ENCODE peak calls at places on chromosomes 13 and 19, in ten cellular contexts. R is left ventricle myocardium superior; B is left kidney; T is NCI-H2029 treated with DMSO at 0.1 percent for 48 hours; J is activated T-cell treated with anti-CD3 and anti-CD28 coated beads, Interleukin-2, amount 50 U/mL, for 72 hours; V is suprapubic skin; W is HT1080; P is anterior cingulate cortex; F is amniotic epithelial cell; A is Caki2. S is an unnamed sample.

GRCh38 chr19:19544257-19545127 is 6.4 kb downstream of the CILP2 start:
- DNase-seq in R (no peak), B (no peak), T (no peak), J (no peak), V (no peak), W (no peak), P (no peak), F (no peak), A (no peak), S (no peak)

GRCh38 chr13:100835695-100836094 is 161.1 kb upstream of the TMTC4 start:
- DNase-seq in R (no peak), B (no peak), T (no peak), J (no peak), V (no peak), W (peak; percentile 47), P (no peak), F (no peak), A (no peak), S (no peak)

GRCh38 chr13:20721454-20722357 is 18.2 kb downstream of the IL17D start:
- DNase-seq in R (peak; percentile 64), B (peak; percentile 80), T (no peak), J (peak; percentile 33), V (peak; percentile 77), W (no peak), P (no peak), F (peak; percentile 58), A (no peak), S (peak; percentile 26)

GRCh38 chr13:112777637-112778406 is 88.0 kb downstream of the ATP11A start:
- DNase-seq in R (no peak), B (no peak), T (no peak), J (no peak), V (peak; percentile 72), W (no peak), P (no peak), F (peak; percentile 13), A (no peak), S (no peak)

GRCh38 chr13:113209880-113210421 is 538 bp downstream of the CUL4A start:
- DNase-seq in R (peak; percentile 67), B (peak; percentile 83), T (no peak), J (peak; percentile 73), V (peak; percentile 88), W (peak; percentile 46), P (peak; percentile 33), F (peak; percentile 55), A (peak; percentile 52), S (peak; percentile 79)

GRCh38 chr19:39805120-39805519 is 26.5 kb downstream of the LEUTX start:
- DNase-seq in R (peak; percentile 53), B (no peak), T (no peak), J (no peak), V (no peak), W (peak; percentile 6), P (no peak), F (no peak), A (no peak), S (no peak)

GRCh38 chr13:44576396-44577235 is 486 bp upstream of the TSC22D1 start:
- DNase-seq in R (peak; percentile 52), B (no peak), T (no peak), J (peak; percentile 37), V (no peak), W (no peak), P (no peak), F (no peak), A (no peak), S (no peak)

GRCh38 chr19:17671906-17672305 is 16.2 kb downstream of the UNC13A start:
- DNase-seq in R (no peak), B (peak; percentile 41), T (no peak), J (no peak), V (no peak), W (peak; percentile 49), P (no peak), F (peak; percentile 42), A (peak; percentile 65), S (no peak)

GRCh38 chr13:110233682-110234280 is 73.2 kb downstream of the COL4A1 start:
- DNase-seq in R (no peak), B (no peak), T (no peak), J (no peak), V (no peak), W (no peak), P (no peak), F (no peak), A (no peak), S (no peak)

GRCh38 chr19:31352296-31352781 is 3.1 kb upstream of the TSHZ3 start:
- DNase-seq in R (no peak), B (no peak), T (no peak), J (no peak), V (no peak), W (no peak), P (no peak), F (no peak), A (no peak), S (no peak)

GRCh38 chr19:54256250-54257115 is 590 bp downstream of the LILRB5 start:
- DNase-seq in R (no peak), B (no peak), T (no peak), J (no peak), V (peak; percentile 65), W (no peak), P (no peak), F (no peak), A (no peak), S (no peak)

GRCh38 chr19:35773020-35773809 is 2.1 kb upstream of the ARHGAP33 start:
- DNase-seq in R (no peak), B (no peak), T (no peak), J (no peak), V (no peak), W (no peak), P (no peak), F (peak; percentile 86), A (peak; percentile 88), S (no peak)